ENCODE peak calls at places on chromosomes 13 and 19, in five cellular contexts. Y is esophagus squamous epithelium, M is neural progenitor cell, J is PC-9, O is sigmoid colon. P is an unnamed sample.

GRCh38 chr13:111387026-111387871 is 66.8 kb downstream of the TEX29 start:
- DNase-seq in Y (no peak), M (no peak), J (no peak), O (no peak), P (no peak)

GRCh38 chr19:46601318-46602224 is at the start of gene CALM3:
- DNase-seq in Y (no peak), M (peak), J (no peak), O (peak), P (no peak)

GRCh38 chr19:34327851-34328250 is 37.1 kb upstream of the GPI start:
- DNase-seq in Y (no peak), M (no peak), J (no peak), O (no peak), P (no peak)

GRCh38 chr19:49363265-49364082 is at the start of gene DKKL1:
- DNase-seq in Y (peak), M (peak), J (peak), O (peak), P (peak)

GRCh38 chr13:52036037-52036436 is 11.5 kb downstream of the UTP14C start:
- DNase-seq in Y (no peak), M (no peak), J (no peak), O (no peak), P (no peak)

GRCh38 chr19:17332677-17333581 is 1.7 kb downstream of the ANO8 start:
- DNase-seq in Y (no peak), M (peak), J (peak), O (no peak), P (peak)

GRCh38 chr13:94987081-94987480 is 274.7 kb upstream of the SOX21 start:
- DNase-seq in Y (no peak), M (no peak), J (no peak), O (no peak), P (peak)

GRCh38 chr13:27583645-27584044 is 36.7 kb downstream of the LNX2 start:
- DNase-seq in Y (no peak), M (no peak), J (no peak), O (no peak), P (peak)

GRCh38 chr19:35268546-35269424 is at the start of gene USF2:
- DNase-seq in Y (no peak), M (peak), J (no peak), O (peak), P (peak)

GRCh38 chr19:45474191-45474940 is 6.6 kb downstream of the FOSB start:
- DNase-seq in Y (no peak), M (no peak), J (no peak), O (no peak), P (no peak)

GRCh38 chr13:34176636-34177035 is 358.7 kb downstream of the RFC3 start:
- DNase-seq in Y (no peak), M (no peak), J (no peak), O (no peak), P (no peak)

GRCh38 chr19:28501979-28502378 is 711.0 kb downstream of the UQCRFS1 start:
- DNase-seq in Y (no peak), M (no peak), J (no peak), O (no peak), P (no peak)

GRCh38 chr19:58519087-58519354 is 589 bp downstream of the ZBTB45 start:
- DNase-seq in Y (no peak), M (peak), J (no peak), O (peak), P (peak)

GRCh38 chr19:9883231-9883758 is 48.2 kb downstream of the PIN1 start:
- DNase-seq in Y (no peak), M (peak), J (peak), O (no peak), P (no peak)

GRCh38 chr13:27037171-27037570 is 134.4 kb downstream of the USP12 start:
- DNase-seq in Y (no peak), M (no peak), J (no peak), O (no peak), P (no peak)

GRCh38 chr19:21328402-21328801 is 808 bp downstream of the ZNF708 start:
- DNase-seq in Y (no peak), M (peak), J (no peak), O (no peak), P (no peak)

GRCh38 chr19:35417713-35418534 is 30.1 kb upstream of the FFAR2 start:
- DNase-seq in Y (no peak), M (no peak), J (no peak), O (no peak), P (no peak)

GRCh38 chr19:33064778-33065550 is at the start of gene RHPN2:
- DNase-seq in Y (no peak), M (peak), J (peak), O (peak), P (peak)

GRCh38 chr19:1113986-1114483 is 10.2 kb downstream of the GPX4 start:
- DNase-seq in Y (no peak), M (no peak), J (no peak), O (no peak), P (no peak)

GRCh38 chr19:2796659-2797266 is 11.5 kb downstream of the THOP1 start:
- DNase-seq in Y (no peak), M (no peak), J (no peak), O (no peak), P (no peak)

GRCh38 chr13:101623469-101624209 is 171.2 kb downstream of the ITGBL1 start:
- DNase-seq in Y (no peak), M (no peak), J (peak), O (no peak), P (no peak)

GRCh38 chr19:4633140-4633967 is 6.0 kb upstream of the TNFAIP8L1 start:
- DNase-seq in Y (no peak), M (peak), J (no peak), O (peak), P (peak)

GRCh38 chr13:111039735-111040134 is 75.4 kb upstream of the ARHGEF7 start:
- DNase-seq in Y (no peak), M (no peak), J (no peak), O (no peak), P (no peak)

GRCh38 chr19:4742717-4743646 is 19.3 kb upstream of the DPP9 start:
- DNase-seq in Y (no peak), M (peak), J (no peak), O (no peak), P (no peak)

GRCh38 chr19:54523403-54523802 is 20.8 kb downstream of the LAIR2 start:
- DNase-seq in Y (no peak), M (no peak), J (peak), O (no peak), P (peak)

GRCh38 chr13:44303681-44304432 is 69.8 kb upstream of the SERP2 start:
- DNase-seq in Y (no peak), M (no peak), J (no peak), O (peak), P (peak)

GRCh38 chr19:3658004-3658822 is 31.6 kb upstream of the CACTIN start:
- DNase-seq in Y (no peak), M (no peak), J (no peak), O (no peak), P (no peak)

GRCh38 chr13:28100149-28101121 is at the start of gene FLT3:
- DNase-seq in Y (no peak), M (peak), J (no peak), O (no peak), P (peak)

GRCh38 chr13:51541809-51542258 is 42.4 kb upstream of the WDFY2 start:
- DNase-seq in Y (no peak), M (no peak), J (no peak), O (no peak), P (no peak)

GRCh38 chr13:70107498-70108271 is at the start of gene ATXN8OS:
- DNase-seq in Y (no peak), M (peak), J (no peak), O (no peak), P (no peak)

GRCh38 chr19:28504727-28505126 is 708.2 kb downstream of the UQCRFS1 start:
- DNase-seq in Y (no peak), M (peak), J (no peak), O (peak), P (no peak)

GRCh38 chr19:8340341-8341096 is 2.5 kb downstream of the KANK3 start:
- DNase-seq in Y (no peak), M (peak), J (no peak), O (peak), P (no peak)

GRCh38 chr13:102017248-102017647 is 384.6 kb downstream of the FGF14 start:
- DNase-seq in Y (no peak), M (no peak), J (no peak), O (no peak), P (no peak)

GRCh38 chr13:111667757-111668156 is 347.3 kb downstream of the TEX29 start:
- DNase-seq in Y (no peak), M (no peak), J (no peak), O (no peak), P (no peak)

GRCh38 chr19:45468159-45468651 is 409 bp downstream of the FOSB start:
- DNase-seq in Y (no peak), M (peak), J (no peak), O (peak), P (no peak)

GRCh38 chr13:94825507-94825906 is 113.2 kb upstream of the SOX21 start:
- DNase-seq in Y (no peak), M (peak), J (no peak), O (peak), P (peak)

DNA sequence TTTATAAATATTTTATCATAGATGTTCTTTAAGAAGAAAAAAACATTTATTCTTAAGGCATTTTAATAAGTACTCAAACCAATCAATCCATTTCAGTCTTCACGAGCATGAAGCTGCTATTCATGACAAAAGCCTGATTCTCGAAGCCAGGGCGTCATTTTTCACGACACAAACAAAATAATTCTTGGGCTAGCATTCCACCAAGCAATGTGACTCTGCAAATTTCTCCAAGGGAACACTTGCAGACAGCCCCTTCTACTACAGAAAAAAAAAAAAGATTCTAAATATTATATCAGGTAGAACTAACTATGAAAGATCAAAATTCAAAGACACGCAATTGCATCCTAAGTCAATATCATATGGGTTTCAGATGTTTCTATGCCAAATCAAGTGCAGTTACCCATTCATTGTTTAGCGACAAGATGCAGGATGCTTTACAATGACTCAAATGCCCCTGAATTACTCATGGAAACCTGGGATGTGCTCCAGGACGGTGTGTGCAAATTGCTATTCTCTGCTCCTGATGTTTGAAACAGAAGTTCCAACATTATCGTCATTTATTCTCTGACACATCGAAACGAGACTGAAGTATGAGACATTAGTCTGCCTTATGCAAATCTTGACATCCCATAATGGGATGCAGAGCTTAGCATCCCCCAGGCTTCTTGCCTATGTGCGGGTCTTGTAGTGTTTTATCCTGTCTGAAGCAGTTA is 517.7 kb downstream of the MYO16 start:
- DNase-seq in Y (no peak), M (no peak), J (peak), O (no peak), P (peak)
- TF ChIP-seq CTCF in Y (no peak), M (no peak), J (no peak), O (no peak), P (no peak)

DNA sequence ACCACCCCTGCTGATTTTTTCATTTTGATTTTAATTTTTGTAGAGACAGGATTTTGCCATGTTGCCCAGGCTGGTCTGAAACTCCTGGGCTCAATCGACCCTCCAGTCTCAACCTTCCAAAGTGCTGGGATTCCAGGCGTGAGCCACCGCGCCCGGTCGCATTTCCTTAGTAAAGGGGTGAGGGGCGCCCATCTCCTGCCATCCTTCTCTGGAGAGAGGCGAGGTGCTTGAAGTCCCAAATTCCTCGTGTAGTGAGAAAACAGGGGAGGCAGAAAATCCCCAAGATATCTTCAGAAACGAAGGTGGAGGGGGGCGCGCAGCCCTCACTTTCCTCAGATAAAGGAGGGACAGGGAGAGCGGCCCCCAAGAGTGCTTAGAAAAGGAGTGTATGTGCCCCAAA is 21.0 kb upstream of the GATAD2A start:
- DNase-seq in Y (no peak), M (no peak), J (no peak), O (no peak), P (no peak)
- H3K4me3 ChIP-seq in Y (peak), M (peak), J (peak), O (peak), P (peak)

DNA sequence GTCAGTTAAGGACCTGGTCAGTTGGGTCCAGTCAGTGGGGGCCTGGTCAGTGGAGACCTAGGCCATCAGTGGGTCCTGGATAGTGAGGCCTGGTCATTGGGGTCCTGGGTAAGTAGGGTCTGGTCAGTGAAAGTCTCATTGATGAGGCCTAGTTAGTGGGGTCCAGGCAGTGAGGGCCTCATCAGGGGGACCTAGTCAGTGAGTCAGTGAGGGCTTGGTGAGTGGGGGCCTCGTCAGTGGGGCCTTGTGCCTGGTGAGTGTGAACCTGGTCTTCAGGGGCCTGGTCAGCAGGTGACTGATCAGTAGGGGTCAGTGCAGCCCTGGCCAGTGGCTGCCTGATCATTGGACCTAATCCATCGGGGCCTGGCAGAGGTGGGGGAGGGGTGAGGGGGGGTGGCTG is 42.6 kb upstream of the TPM4 start:
- DNase-seq in Y (no peak), M (no peak), J (no peak), O (peak), P (no peak)
- TF ChIP-seq CTCF in Y (no peak), M (no peak), J (no peak), O (no peak), P (no peak)

GRCh38 chr13:77397636-77398035 is 70.7 kb upstream of the MYCBP2 start:
- DNase-seq in Y (no peak), M (no peak), J (no peak), O (no peak), P (peak)
- H3K4me3 ChIP-seq in Y (no peak), M (no peak), J (no peak), O (no peak), P (no peak)

DNA sequence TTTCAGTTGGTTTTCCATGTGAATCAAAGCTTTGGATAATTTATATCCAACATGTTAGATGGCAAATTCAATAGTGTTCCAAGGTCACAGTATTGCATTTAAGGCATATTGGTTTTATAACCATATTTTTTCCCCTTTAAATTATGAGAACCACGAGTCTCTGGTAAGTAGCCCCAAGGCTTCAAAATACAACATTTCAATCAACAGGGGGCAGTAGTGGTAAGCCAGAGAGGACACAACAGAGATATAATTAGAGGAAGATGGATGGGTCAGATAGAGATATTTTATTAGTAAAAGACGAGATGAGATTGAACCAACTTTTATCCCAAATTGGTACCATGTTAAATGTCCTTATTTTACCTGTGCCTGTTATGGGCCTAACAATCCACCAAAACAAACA is 53.1 kb downstream of the KL start:
- DNase-seq in Y (no peak), M (no peak), J (no peak), O (no peak), P (no peak)
- TF ChIP-seq CTCF in Y (no peak), M (peak), J (no peak), O (no peak), P (peak)

GRCh38 chr13:30373727-30374126 is 48.6 kb upstream of the UBE2L5 start:
- DNase-seq in Y (peak), M (no peak), J (no peak), O (no peak), P (no peak)
- H3K4me3 ChIP-seq in Y (no peak), M (no peak), J (no peak), O (no peak), P (no peak)

DNA sequence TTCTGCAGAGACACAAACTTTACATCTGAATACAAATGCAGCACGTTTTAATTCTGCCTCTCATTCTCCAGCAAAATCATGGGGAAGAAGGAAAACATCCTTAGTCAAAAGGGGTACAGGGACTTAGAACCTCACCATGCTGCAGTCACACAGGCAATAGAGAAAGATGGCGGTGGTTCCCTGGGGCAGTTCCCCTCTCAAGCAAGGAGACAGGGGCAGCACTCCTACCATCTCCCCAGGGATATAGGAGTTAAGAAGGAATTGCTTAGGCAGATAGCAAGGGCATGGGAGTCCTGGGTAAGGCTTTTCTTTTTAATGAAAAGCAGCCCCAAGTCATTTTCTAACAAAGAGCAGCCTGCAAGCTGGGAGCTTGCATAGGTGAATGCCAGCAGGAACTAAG is 514.8 kb downstream of the IRS2 start:
- DNase-seq in Y (no peak), M (no peak), J (peak), O (no peak), P (no peak)
- TF ChIP-seq CTCF in Y (no peak), M (no peak), J (no peak), O (no peak), P (no peak)

GRCh38 chr19:37855098-37855497 is 51.3 kb downstream of the WDR87 start:
- DNase-seq in Y (no peak), M (no peak), J (no peak), O (no peak), P (peak)
- H3K4me3 ChIP-seq in Y (peak), M (no peak), J (no peak), O (no peak), P (no peak)

DNA sequence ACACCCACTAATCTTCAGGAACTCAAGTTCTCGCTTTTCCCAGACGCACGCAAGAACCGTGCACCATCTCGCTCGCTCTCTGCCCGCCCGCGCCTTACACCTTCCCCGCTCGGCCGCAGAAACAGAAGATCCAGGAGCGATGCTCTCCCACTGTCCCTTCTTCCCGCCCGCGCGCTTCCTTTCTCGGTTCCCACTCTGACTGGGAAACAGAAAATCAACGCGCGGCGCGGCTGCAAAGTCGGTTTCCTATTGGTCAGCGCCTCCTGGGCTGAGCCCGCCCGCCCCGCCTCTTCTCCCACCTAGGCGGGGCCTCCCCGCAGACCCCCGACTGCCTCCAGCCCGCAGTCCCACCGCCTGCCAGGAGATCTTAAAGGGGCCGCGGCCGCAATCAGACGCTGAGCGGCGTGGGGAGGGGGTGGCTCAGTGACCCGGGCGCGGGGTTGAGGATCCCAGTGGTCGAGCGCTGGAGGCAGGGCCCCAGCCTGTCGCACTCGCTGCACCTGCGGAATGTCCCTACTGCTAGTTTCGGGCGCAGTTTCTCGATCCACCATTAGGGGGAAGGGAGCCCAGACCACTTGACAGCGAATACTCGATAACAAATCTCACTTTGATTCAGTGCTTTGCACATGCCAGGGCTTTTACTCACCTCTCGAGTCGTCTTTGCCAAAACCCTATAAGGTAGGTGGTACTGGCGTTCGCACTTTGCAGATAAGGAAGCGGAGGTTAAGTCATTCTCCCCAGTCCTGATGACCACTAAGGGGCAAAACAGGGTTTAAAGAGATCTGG is 700 bp upstream of the SLC25A23 start:
- DNase-seq in Y (peak), M (peak), J (peak), O (peak), P (peak)
- TF ChIP-seq CTCF in Y (peak), M (peak), J (peak), O (peak), P (peak)